ENCODE peak calls at places on chromosomes 16 and 17, in four cellular contexts. R, Y, L and H are unnamed samples.

GRCh38 chr16:2482181-2483107 is 7.5 kb downstream of the TBC1D24 start:
- DNase-seq in R (peak), Y (peak), L (no peak), H (no peak)

GRCh38 chr17:61209524-61209923 is 190.1 kb upstream of the TBX2 start:
- DNase-seq in L (no peak), Y (peak), R (no peak), H (no peak)

GRCh38 chr16:15654591-15654990 is 4.5 kb downstream of the NDE1 start:
- DNase-seq in L (no peak), Y (no peak), R (no peak), H (no peak)

GRCh38 chr17:1399366-1399678 is 700 bp downstream of the YWHAE start:
- DNase-seq in R (no peak), L (no peak), Y (no peak), H (no peak)

GRCh38 chr16:16833165-16833564 is 454.2 kb downstream of the NPIPA7 start:
- DNase-seq in R (no peak), L (no peak), Y (no peak), H (no peak)

GRCh38 chr16:68257251-68257905 is 6.9 kb upstream of the SLC7A6 start:
- DNase-seq in L (no peak), R (peak), Y (no peak), H (no peak)

GRCh38 chr17:65074778-65075250 is 18.3 kb upstream of the GNA13 start:
- DNase-seq in Y (no peak), L (no peak), R (no peak), H (no peak)

GRCh38 chr16:68287276-68288251 is 23.2 kb downstream of the SLC7A6OS start:
- DNase-seq in L (peak), Y (peak), R (peak), H (peak)

GRCh38 chr17:17672453-17673368 is 8.5 kb upstream of the RAI1 start:
- DNase-seq in L (no peak), R (no peak), Y (no peak), H (no peak)

GRCh38 chr17:9886141-9886930 is 18.7 kb downstream of the RCVRN start:
- DNase-seq in R (no peak), L (no peak), Y (no peak), H (no peak)

GRCh38 chr17:22570144-22570845 is 878.0 kb downstream of the KCNJ18 start:
- DNase-seq in R (no peak), Y (no peak), L (no peak), H (no peak)

GRCh38 chr17:41049110-41049509 is 2.0 kb upstream of the KRTAP2-1 start:
- DNase-seq in R (peak), Y (peak), L (peak), H (peak)

GRCh38 chr16:75559564-75560372 is 3.7 kb upstream of the TMEM231 start:
- DNase-seq in L (peak), Y (peak), R (peak), H (peak)

GRCh38 chr16:81315271-81316175 is 761 bp downstream of the GAN start:
- DNase-seq in L (peak), Y (peak), R (peak), H (peak)
- TF ChIP-seq CTCF in L (no peak), Y (peak), R (no peak), H (peak)

GRCh38 chr17:12195418-12195817 is 174.7 kb downstream of the MAP2K4 start:
- DNase-seq in R (no peak), L (no peak), Y (no peak), H (no peak)

DNA sequence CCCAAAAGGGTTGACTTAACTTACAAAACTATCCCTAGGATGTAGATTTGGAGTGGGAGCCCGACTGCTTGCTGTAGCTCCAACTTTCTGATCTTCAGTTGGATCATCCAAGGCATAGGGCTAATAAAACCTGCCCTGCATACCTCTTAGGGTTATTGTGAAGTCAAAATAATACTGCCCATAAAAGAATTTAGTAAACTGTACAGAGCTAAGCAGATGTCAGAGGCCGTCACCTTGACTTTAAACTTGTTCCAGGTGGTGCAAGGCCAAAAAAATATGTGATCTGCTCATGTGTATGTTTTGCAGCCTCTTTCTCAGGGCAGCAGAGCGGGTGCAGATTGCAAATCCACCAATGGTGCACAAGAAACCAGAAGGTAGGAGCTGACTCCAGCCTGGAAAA is 180.6 kb downstream of the MAP2K4 start:
- DNase-seq in L (no peak), R (no peak), Y (no peak), H (no peak)
- TF ChIP-seq CTCF in L (no peak), R (no peak), Y (no peak), H (no peak)

GRCh38 chr16:28592511-28592910 is 4.3 kb downstream of the SULT1A2 start:
- DNase-seq in Y (no peak), L (no peak), R (no peak), H (no peak)

GRCh38 chr16:28596840-28597691 is at the start of gene SULT1A2:
- DNase-seq in R (no peak), L (peak), Y (peak), H (no peak)

GRCh38 chr16:28596115-28596630 is 677 bp downstream of the SULT1A2 start:
- DNase-seq in L (no peak), Y (no peak), R (no peak), H (no peak)

GRCh38 chr16:28592979-28593553 is 3.8 kb downstream of the SULT1A2 start:
- DNase-seq in R (no peak), L (no peak), Y (no peak), H (no peak)

DNA sequence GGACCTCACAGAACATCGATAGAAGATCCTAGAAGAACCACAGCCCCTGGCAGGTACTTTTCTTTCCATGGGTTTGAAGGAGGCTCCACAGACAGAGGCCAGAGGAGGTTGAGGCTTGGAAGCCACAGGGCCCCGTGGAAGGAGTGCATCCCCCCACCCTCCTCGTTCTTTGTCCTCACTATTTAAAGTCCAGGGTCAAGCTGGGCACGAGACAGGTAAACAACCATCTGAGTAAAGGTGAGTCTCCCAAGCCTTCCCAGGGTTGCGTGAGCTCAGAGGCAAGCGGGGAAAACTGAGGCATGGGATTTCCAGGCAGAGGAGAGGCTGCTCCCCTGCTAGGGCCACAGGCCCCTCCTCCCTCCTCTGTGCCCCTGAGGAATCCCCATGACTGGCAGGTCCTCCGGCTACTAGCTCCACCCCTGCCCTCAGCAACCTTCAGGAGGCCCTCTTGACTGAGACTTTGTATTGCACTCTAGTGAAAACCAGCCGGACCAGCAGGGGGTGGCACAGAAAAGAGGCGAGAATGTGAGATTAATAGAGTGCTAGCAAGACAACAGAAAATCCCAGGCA is 927 bp upstream of the SULT1A2 start:
- DNase-seq in R (no peak), L (no peak), Y (no peak), H (no peak)
- TF ChIP-seq CTCF in R (no peak), L (no peak), Y (no peak), H (no peak)

GRCh38 chr16:6193718-6194117 is 1096.1 kb upstream of the EEF2KMT start:
- DNase-seq in R (peak), Y (peak), L (no peak), H (peak)

GRCh38 chr16:6190756-6191155 is 1093.2 kb upstream of the EEF2KMT start:
- DNase-seq in Y (no peak), L (no peak), R (no peak), H (no peak)

GRCh38 chr16:6189216-6189615 is 1091.6 kb upstream of the EEF2KMT start:
- DNase-seq in Y (no peak), L (no peak), R (no peak), H (no peak)
- TF ChIP-seq CTCF in Y (no peak), L (no peak), R (no peak), H (no peak)

GRCh38 chr17:31294231-31294630 is 2.8 kb downstream of the OMG start:
- DNase-seq in R (no peak), L (no peak), Y (no peak), H (no peak)
- TF ChIP-seq CTCF in R (no peak), L (no peak), Y (no peak), H (no peak)

DNA sequence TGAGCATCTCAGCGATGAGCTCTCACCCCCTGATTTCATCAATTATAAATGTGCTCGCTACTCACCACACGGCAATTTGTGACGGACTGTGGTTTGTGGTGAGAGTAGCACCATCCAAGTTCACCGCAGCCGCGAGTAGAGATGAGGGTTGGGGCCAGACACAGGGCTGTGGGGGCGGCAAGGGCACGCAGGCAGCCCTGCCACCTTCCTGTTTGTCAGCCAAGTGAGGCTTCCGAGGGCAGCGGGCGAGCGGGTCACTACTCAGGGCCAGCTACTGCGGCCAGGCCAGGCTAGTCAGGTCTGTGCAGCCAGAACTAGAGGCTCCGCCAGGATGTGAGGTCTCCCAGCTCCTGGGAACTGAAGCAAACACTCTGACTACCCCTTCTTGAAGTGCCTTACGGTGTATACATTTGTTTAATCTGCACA is 39.6 kb upstream of the MEOX1 start:
- DNase-seq in Y (peak), R (peak), L (peak), H (peak)
- TF ChIP-seq CTCF in Y (no peak), R (no peak), L (no peak), H (no peak)

GRCh38 chr16:81470796-81471636 is 26.4 kb downstream of the CMIP start:
- DNase-seq in L (no peak), R (no peak), Y (no peak), H (no peak)

GRCh38 chr16:81468269-81468902 is 23.8 kb downstream of the CMIP start:
- DNase-seq in Y (no peak), L (no peak), R (no peak), H (no peak)

GRCh38 chr16:81471882-81472281 is 27.3 kb downstream of the CMIP start:
- DNase-seq in Y (no peak), R (no peak), L (no peak), H (no peak)

GRCh38 chr16:81469183-81469677 is 24.6 kb downstream of the CMIP start:
- DNase-seq in R (no peak), L (no peak), Y (no peak), H (no peak)

GRCh38 chr16:81469710-81470481 is 25.3 kb downstream of the CMIP start:
- DNase-seq in L (no peak), R (no peak), Y (no peak), H (peak)
- TF ChIP-seq CTCF in L (no peak), R (no peak), Y (no peak), H (no peak)

GRCh38 chr16:57147381-57148191 is 38.3 kb downstream of the PSME3IP1 start:
- DNase-seq in L (no peak), R (peak), Y (peak), H (peak)

GRCh38 chr16:57148481-57148880 is 37.4 kb downstream of the PSME3IP1 start:
- DNase-seq in Y (no peak), L (no peak), R (no peak), H (no peak)

GRCh38 chr16:57145046-57145963 is 40.5 kb downstream of the PSME3IP1 start:
- DNase-seq in Y (no peak), L (no peak), R (peak), H (no peak)

GRCh38 chr16:57145964-57146647 is 39.7 kb downstream of the PSME3IP1 start:
- DNase-seq in R (no peak), L (no peak), Y (no peak), H (no peak)

DNA sequence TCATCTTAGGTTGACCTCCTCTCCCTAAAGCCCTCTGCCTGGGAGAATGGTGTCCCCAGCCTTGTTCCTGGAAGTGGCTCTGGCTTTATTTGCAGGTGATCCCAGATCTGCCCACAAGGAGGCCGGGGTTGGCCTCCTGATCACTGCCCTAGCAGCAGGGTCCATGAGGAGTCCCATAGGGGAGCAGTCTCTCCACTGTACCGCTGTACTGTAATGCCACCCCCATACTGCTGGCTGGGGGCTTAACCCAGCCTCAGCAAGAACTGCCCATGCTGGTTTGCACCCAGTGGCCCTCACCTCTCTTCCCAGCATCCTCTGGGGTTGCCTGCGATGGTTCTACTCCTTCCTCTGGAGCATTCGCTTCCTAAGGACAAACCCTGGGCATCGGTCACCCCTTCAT is 39.1 kb downstream of the PSME3IP1 start:
- DNase-seq in Y (no peak), R (no peak), L (peak), H (no peak)
- TF ChIP-seq CTCF in Y (no peak), R (peak), L (no peak), H (peak)